ENCODE peak calls at places on chromosomes 7 and 10, in seven cellular contexts. C is H1, J is HepG2, H is IMR-90, K is K562, Y is GM12878, A is SK-N-SH. V is an unnamed sample.

GRCh38 chr7:105617280-105618015 is 36.2 kb upstream of the EFCAB10 start:
- DNase-seq in C (no peak), J (no peak), H (no peak), K (no peak), Y (no peak), A (no peak), V (no peak)

GRCh38 chr10:48307584-48307983 is 1.1 kb downstream of the MAPK8 start:
- DNase-seq in C (no peak), J (no peak), H (no peak), K (no peak), Y (no peak), A (no peak), V (no peak)

GRCh38 chr7:116726149-116726548 is 54.2 kb downstream of the MET start:
- DNase-seq in C (no peak), J (no peak), H (no peak), K (peak), Y (no peak), A (no peak), V (no peak)

GRCh38 chr10:110056822-110057221 is 49.0 kb downstream of the ADD3 start:
- DNase-seq in C (no peak), J (no peak), H (peak), K (no peak), Y (no peak), A (no peak), V (no peak)

GRCh38 chr7:99679032-99679399 is 780 bp downstream of the CYP3A5 start:
- DNase-seq in C (no peak), J (peak), H (peak), K (peak), Y (no peak), A (no peak), V (peak)

GRCh38 chr7:122572706-122573105 is 126.2 kb downstream of the RNF133 start:
- DNase-seq in C (no peak), J (no peak), H (no peak), K (no peak), Y (no peak), A (no peak), V (no peak)

GRCh38 chr10:80163741-80164341 is 31.3 kb downstream of the PLAC9 start:
- DNase-seq in C (no peak), J (no peak), H (peak), K (no peak), Y (no peak), A (no peak), V (no peak)

GRCh38 chr10:28241766-28242399 is 61.0 kb downstream of the MPP7 start:
- DNase-seq in C (no peak), J (peak), H (peak), K (peak), Y (peak), A (peak), V (peak)

GRCh38 chr7:151125835-151126481 is 39.7 kb downstream of the AGAP3 start:
- DNase-seq in C (peak), J (no peak), H (no peak), K (no peak), Y (no peak), A (no peak), V (no peak)

GRCh38 chr10:84329094-84329611 is 764 bp downstream of the CCSER2 start:
- DNase-seq in C (no peak), J (peak), H (peak), K (peak), Y (no peak), A (peak), V (peak)

GRCh38 chr7:144720139-144720538 is 115.7 kb downstream of the TPK1 start:
- DNase-seq in C (no peak), J (no peak), H (no peak), K (no peak), Y (no peak), A (no peak), V (no peak)

GRCh38 chr10:96413151-96413787 is 54.5 kb upstream of the OPALIN start:
- DNase-seq in C (peak), J (no peak), H (no peak), K (peak), Y (no peak), A (no peak), V (no peak)

GRCh38 chr7:98867271-98867701 is 2.5 kb downstream of the TMEM130 start:
- DNase-seq in C (no peak), J (no peak), H (peak), K (peak), Y (no peak), A (peak), V (no peak)

GRCh38 chr7:17679427-17679826 is 260.9 kb downstream of the SNX13 start:
- DNase-seq in C (no peak), J (no peak), H (no peak), K (no peak), Y (no peak), A (no peak), V (peak)

GRCh38 chr7:39616138-39616537 is 7.2 kb upstream of the RALA start:
- DNase-seq in C (no peak), J (no peak), H (peak), K (no peak), Y (no peak), A (no peak), V (no peak)

GRCh38 chr7:44194069-44194468 is 4.8 kb upstream of the GCK start:
- DNase-seq in C (no peak), J (no peak), H (peak), K (no peak), Y (no peak), A (no peak), V (no peak)

GRCh38 chr10:113865896-113866295 is 11.4 kb downstream of the NHLRC2 start:
- DNase-seq in C (no peak), J (no peak), H (no peak), K (no peak), Y (no peak), A (no peak), V (no peak)

GRCh38 chr10:3654496-3654895 is 130.5 kb downstream of the KLF6 start:
- DNase-seq in C (no peak), J (no peak), H (peak), K (no peak), Y (no peak), A (no peak), V (no peak)

GRCh38 chr7:50725774-50726173 is 56.9 kb downstream of the GRB10 start:
- DNase-seq in C (no peak), J (no peak), H (no peak), K (no peak), Y (no peak), A (no peak), V (no peak)

GRCh38 chr10:1679821-1680650 is 57.3 kb downstream of the ADARB2 start:
- DNase-seq in C (no peak), J (no peak), H (no peak), K (no peak), Y (no peak), A (no peak), V (no peak)

GRCh38 chr10:103569877-103570276 is 76.4 kb downstream of the NEURL1 start:
- DNase-seq in C (no peak), J (no peak), H (no peak), K (no peak), Y (no peak), A (no peak), V (no peak)

GRCh38 chr10:46220872-46221538 is 65.8 kb upstream of the ANTXRL start:
- DNase-seq in C (no peak), J (peak), H (no peak), K (peak), Y (no peak), A (no peak), V (peak)

GRCh38 chr7:51025668-51026067 is 243.0 kb upstream of the GRB10 start:
- DNase-seq in C (peak), J (no peak), H (no peak), K (no peak), Y (no peak), A (no peak), V (no peak)

GRCh38 chr7:94348142-94348541 is 46.6 kb upstream of the COL1A2 start:
- DNase-seq in C (no peak), J (no peak), H (peak), K (no peak), Y (no peak), A (peak), V (no peak)

GRCh38 chr10:119350529-119351001 is 143.2 kb downstream of the GRK5 start:
- DNase-seq in C (no peak), J (peak), H (peak), K (no peak), Y (no peak), A (no peak), V (no peak)

GRCh38 chr10:119253433-119254174 is 46.2 kb downstream of the GRK5 start:
- DNase-seq in C (no peak), J (peak), H (peak), K (no peak), Y (no peak), A (peak), V (peak)

GRCh38 chr7:70457477-70458194 is 674.3 kb upstream of the GALNT17 start:
- DNase-seq in C (no peak), J (no peak), H (no peak), K (no peak), Y (no peak), A (no peak), V (no peak)

GRCh38 chr10:102299873-102300272 is 54.5 kb downstream of the GBF1 start:
- DNase-seq in C (no peak), J (no peak), H (peak), K (no peak), Y (no peak), A (no peak), V (no peak)

GRCh38 chr10:7314068-7314646 is 96.7 kb downstream of the SFMBT2 start:
- DNase-seq in C (no peak), J (no peak), H (no peak), K (peak), Y (no peak), A (no peak), V (no peak)

GRCh38 chr7:68689087-68689433 is 909.2 kb upstream of the AUTS2 start:
- DNase-seq in C (no peak), J (no peak), H (no peak), K (no peak), Y (no peak), A (no peak), V (no peak)

GRCh38 chr10:46995234-46995633 is 84.0 kb downstream of the PTPN20 start:
- DNase-seq in C (peak), J (no peak), H (no peak), K (no peak), Y (no peak), A (no peak), V (no peak)

GRCh38 chr10:6114299-6114698 is 25.5 kb downstream of the RBM17 start:
- DNase-seq in C (no peak), J (no peak), H (peak), K (no peak), Y (no peak), A (no peak), V (no peak)

GRCh38 chr10:6110136-6110535 is 21.3 kb downstream of the RBM17 start:
- DNase-seq in C (no peak), J (no peak), H (no peak), K (no peak), Y (no peak), A (no peak), V (no peak)

GRCh38 chr10:6114758-6115410 is 26.1 kb downstream of the RBM17 start:
- DNase-seq in C (no peak), J (no peak), H (peak), K (no peak), Y (no peak), A (no peak), V (peak)

GRCh38 chr10:6115411-6115800 is 26.6 kb downstream of the RBM17 start:
- DNase-seq in C (no peak), J (no peak), H (peak), K (no peak), Y (no peak), A (no peak), V (no peak)

GRCh38 chr10:6112893-6113292 is 24.1 kb downstream of the RBM17 start:
- DNase-seq in C (no peak), J (peak), H (no peak), K (no peak), Y (no peak), A (no peak), V (no peak)
- H3K4me2 ChIP-seq in C (no peak), J (no peak), H (no peak), K (no peak), Y (no peak), A (no peak), V (no peak)

DNA sequence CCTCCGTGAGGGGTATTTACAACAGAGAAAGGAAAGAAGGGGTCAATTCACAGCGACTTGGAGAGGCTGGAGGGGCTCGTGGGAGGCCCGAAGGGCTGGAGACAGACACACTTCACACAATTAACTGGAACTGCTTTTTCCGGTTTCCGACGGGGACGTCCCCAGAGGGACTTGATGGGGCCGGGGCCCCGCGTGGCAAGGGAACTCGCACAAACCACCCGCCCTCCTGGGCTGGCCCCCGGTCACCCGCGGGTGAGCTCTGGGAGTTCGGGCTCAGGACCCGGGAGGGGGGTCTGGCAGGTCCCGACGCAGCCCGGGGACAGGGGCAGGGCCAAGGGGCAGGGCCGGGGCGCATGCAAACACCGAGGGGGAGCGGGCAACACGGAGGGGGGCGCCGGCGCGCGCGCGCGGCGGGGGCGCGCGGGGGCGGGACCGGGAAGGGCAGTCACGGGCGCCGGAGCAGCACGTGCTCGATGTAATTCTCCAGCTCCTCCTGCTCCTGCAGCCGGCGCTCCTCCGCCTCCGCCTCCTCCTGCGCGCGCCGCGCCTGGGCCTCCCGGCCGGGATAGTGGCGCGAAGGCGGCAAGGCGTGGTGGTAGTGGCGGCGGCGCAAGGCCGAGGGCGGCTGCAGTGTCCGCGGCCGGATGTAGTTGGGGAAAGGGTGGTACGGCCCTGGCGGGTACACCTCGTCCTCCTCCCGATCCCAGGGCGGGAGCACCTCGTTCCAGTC is 2.7 kb downstream of the VGF start:
- DNase-seq in C (peak), J (no peak), H (peak), K (peak), Y (no peak), A (peak), V (peak)
- TF ChIP-seq USF2 in C (peak), J (no peak), H (peak), K (peak), Y (no peak), A (no peak), V (no peak)

DNA sequence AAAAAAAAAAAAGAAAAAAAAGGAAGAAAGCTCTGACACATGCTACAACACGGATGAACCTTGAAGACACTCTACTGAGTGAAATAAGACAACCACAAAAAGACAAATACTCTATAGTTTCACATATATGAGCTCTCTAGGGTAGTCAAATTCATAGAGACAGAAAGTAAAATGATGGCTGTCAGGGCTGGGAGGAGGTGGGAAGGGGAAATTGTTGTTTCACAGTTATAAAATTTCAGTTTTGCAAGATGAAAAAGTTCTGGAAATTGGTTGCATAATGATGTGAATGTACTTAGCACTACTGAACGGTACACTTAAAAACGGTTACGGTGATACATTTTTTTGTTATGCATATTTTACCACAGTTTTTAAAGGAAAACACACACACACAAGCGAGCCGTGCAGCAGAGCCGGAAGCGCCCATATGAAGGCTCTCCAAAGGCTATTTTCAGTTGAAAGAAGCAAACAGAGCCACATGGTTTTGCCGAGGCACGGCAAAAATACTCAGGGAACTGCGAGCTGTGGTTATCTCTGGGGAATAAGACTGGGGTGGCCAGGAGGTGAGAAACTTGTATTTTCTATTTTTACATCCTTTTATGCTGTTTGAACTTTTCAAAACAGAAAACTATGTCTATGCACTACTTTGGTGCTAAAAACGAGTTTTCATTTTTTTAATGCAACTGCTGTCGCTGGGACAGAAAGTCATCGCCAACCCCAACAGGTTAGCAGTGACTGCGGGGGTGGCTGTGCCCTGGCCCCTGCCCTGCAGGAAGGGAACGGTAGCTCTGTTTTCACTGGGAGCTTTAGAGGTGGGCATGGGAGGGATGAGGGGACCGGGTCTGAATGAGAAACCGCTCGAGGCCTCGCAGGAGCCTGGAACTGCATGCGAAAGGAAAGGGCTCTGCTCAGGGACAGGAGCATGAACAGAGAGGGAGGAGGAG is 132.9 kb downstream of the OAT start:
- DNase-seq in C (no peak), J (no peak), H (no peak), K (no peak), Y (peak), A (no peak), V (no peak)
- H3K4me2 ChIP-seq in C (no peak), J (no peak), H (no peak), K (no peak), Y (peak), A (no peak), V (no peak)

GRCh38 chr10:70602665-70603438 is at the start of gene PRF1:
- DNase-seq in C (peak), J (peak), H (no peak), K (peak), Y (no peak), A (no peak), V (no peak)
- TF ChIP-seq USF2 in C (no peak), J (no peak), H (no peak), K (no peak), Y (no peak), A (no peak), V (no peak)

GRCh38 chr7:131738066-131738465 is 181.6 kb upstream of the PODXL start:
- DNase-seq in C (no peak), J (no peak), H (no peak), K (no peak), Y (no peak), A (no peak), V (no peak)

GRCh38 chr7:131733604-131734003 is 177.2 kb upstream of the PODXL start:
- DNase-seq in C (no peak), J (no peak), H (no peak), K (no peak), Y (no peak), A (no peak), V (no peak)

DNA sequence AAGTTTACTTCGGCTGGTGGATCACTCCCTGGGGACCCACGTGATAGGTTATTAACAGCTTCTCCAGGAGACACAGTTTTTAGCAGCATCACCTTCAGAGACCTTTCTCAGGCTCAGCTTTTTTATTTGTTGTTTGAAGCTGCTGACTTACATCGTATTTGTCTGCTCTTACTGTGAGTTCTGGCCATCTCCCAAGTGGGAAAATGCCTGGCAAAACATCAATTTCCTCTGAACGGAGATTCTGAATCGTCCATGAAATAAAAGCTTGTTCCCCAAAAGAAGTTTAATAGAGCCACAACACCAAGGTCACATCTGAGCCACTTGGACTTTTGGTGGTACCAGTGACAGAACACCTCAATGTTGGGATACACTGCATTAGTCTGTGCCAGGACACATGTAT is 178.7 kb upstream of the PODXL start:
- DNase-seq in C (no peak), J (no peak), H (no peak), K (no peak), Y (no peak), A (no peak), V (no peak)
- H3K4me2 ChIP-seq in C (no peak), J (no peak), H (no peak), K (no peak), Y (no peak), A (no peak), V (no peak)

V was measured in A549.